ENCODE peak calls at places on chromosomes 5 and 9, in nine cellular contexts. B is neuronal stem cell, M is ovary, H is dorsolateral prefrontal cortex, Y is tibial artery, R is fibroblast of lung, U is MG63, N is body of pancreas, A is brain microvascular endothelial cell. P is an unnamed sample.

GRCh38 chr9:124218438-124219289 is 39.1 kb upstream of the NEK6 start:
- DNase-seq in B (no peak), M (no peak), H (no peak), Y (peak), R (peak), U (peak), N (peak), A (peak), P (peak)

GRCh38 chr9:103245369-103245768 is 250.2 kb downstream of the CYLC2 start:
- DNase-seq in B (no peak), M (no peak), H (no peak), Y (no peak), R (no peak), U (no peak), N (no peak), A (peak), P (no peak)

GRCh38 chr5:172901012-172901780 is 58.0 kb upstream of the RPL26L1 start:
- DNase-seq in B (no peak), M (peak), H (no peak), Y (peak), R (peak), U (peak), N (peak), A (peak), P (no peak)

GRCh38 chr5:73674669-73675004 is 48.6 kb downstream of the ARHGEF28 start:
- DNase-seq in B (no peak), M (no peak), H (no peak), Y (no peak), R (peak), U (peak), N (no peak), A (no peak), P (no peak)

GRCh38 chr9:22512495-22512894 is 65.9 kb downstream of the DMRTA1 start:
- DNase-seq in B (no peak), M (no peak), H (no peak), Y (no peak), R (no peak), U (no peak), N (no peak), A (no peak), P (no peak)

GRCh38 chr9:9949368-9949767 is 663.4 kb downstream of the PTPRD start:
- DNase-seq in B (no peak), M (no peak), H (no peak), Y (no peak), R (no peak), U (no peak), N (no peak), A (no peak), P (no peak)

GRCh38 chr5:65029178-65029577 is 260.4 kb downstream of the CWC27 start:
- DNase-seq in B (no peak), M (no peak), H (no peak), Y (no peak), R (peak), U (no peak), N (no peak), A (no peak), P (no peak)

GRCh38 chr5:157283434-157283833 is 17.5 kb downstream of the CYFIP2 start:
- DNase-seq in B (no peak), M (no peak), H (no peak), Y (no peak), R (no peak), U (no peak), N (no peak), A (no peak), P (no peak)

GRCh38 chr5:123673107-123673506 is 161.1 kb downstream of the CSNK1G3 start:
- DNase-seq in B (no peak), M (no peak), H (no peak), Y (no peak), R (no peak), U (no peak), N (no peak), A (no peak), P (no peak)

GRCh38 chr9:96379461-96379860 is 4.0 kb downstream of the SLC35D2 start:
- DNase-seq in B (no peak), M (no peak), H (no peak), Y (no peak), R (peak), U (no peak), N (no peak), A (no peak), P (no peak)

GRCh38 chr5:122063836-122064235 is 14.2 kb downstream of the LOX start:
- DNase-seq in B (no peak), M (no peak), H (no peak), Y (no peak), R (peak), U (no peak), N (no peak), A (peak), P (no peak)

GRCh38 chr5:168736201-168736940 is 157.2 kb upstream of the PANK3 start:
- DNase-seq in B (no peak), M (no peak), H (no peak), Y (no peak), R (no peak), U (no peak), N (no peak), A (no peak), P (peak)

GRCh38 chr5:64690417-64691151 is at the start of gene SHISAL2B:
- DNase-seq in B (peak), M (no peak), H (no peak), Y (no peak), R (peak), U (peak), N (no peak), A (no peak), P (no peak)

GRCh38 chr9:9820411-9820810 is 792.4 kb downstream of the PTPRD start:
- DNase-seq in B (no peak), M (no peak), H (no peak), Y (no peak), R (peak), U (no peak), N (no peak), A (peak), P (no peak)

GRCh38 chr5:134116291-134116690 is 1.8 kb downstream of the TCF7 start:
- DNase-seq in B (no peak), M (no peak), H (no peak), Y (no peak), R (no peak), U (no peak), N (no peak), A (no peak), P (no peak)
- H3K4me3 ChIP-seq in B (no peak), M (no peak), H (no peak), Y (no peak), R (no peak), U (no peak), N (no peak), A (no peak), P (no peak)

GRCh38 chr9:119556129-119556875 is 187.1 kb upstream of the BRINP1 start:
- DNase-seq in B (peak), M (peak), H (peak), Y (peak), R (peak), U (peak), N (peak), A (peak), P (no peak)
- H3K4me3 ChIP-seq in B (no peak), M (peak), H (peak), Y (peak), R (peak), U (peak), N (no peak), A (peak), P (peak)

GRCh38 chr5:134125195-134126015 is 10.9 kb downstream of the TCF7 start:
- DNase-seq in B (no peak), M (peak), H (no peak), Y (peak), R (peak), U (peak), N (peak), A (peak), P (no peak)
- H3K4me3 ChIP-seq in B (no peak), M (no peak), H (no peak), Y (no peak), R (no peak), U (no peak), N (no peak), A (no peak), P (no peak)

DNA sequence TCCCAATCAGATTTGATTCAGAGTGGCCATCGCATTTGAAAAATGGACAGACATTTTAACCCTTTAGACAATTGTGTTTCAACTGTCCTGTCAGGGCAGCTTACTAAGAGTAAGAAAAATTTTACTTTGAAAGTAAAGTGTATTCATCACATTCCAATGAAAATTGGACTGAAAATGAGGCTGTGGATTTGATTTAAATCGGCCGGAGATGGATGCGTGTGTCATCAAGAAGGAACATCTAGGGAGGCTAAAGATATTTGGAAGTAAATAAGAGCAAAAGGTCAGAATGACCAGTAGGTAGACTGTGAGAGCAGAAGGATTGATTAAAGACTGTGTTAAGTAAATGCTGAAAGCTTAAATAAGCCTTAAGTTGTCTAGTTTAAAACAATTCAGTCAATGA is 1.5 kb downstream of the ZCCHC7 start:
- DNase-seq in B (no peak), M (no peak), H (no peak), Y (no peak), R (peak), U (no peak), N (no peak), A (no peak), P (no peak)
- H3K4me3 ChIP-seq in B (peak), M (no peak), H (no peak), Y (peak), R (peak), U (peak), N (no peak), A (peak), P (peak)

GRCh38 chr5:135033866-135034185 is 202 bp downstream of the PITX1 start:
- DNase-seq in B (no peak), M (no peak), H (no peak), Y (no peak), R (no peak), U (no peak), N (no peak), A (no peak), P (no peak)
- H3K4me3 ChIP-seq in B (no peak), M (peak), H (peak), Y (peak), R (peak), U (peak), N (no peak), A (no peak), P (peak)

GRCh38 chr9:128321343-128321742 is 904 bp downstream of the TRUB2 start:
- DNase-seq in B (no peak), M (no peak), H (no peak), Y (no peak), R (no peak), U (no peak), N (no peak), A (no peak), P (no peak)
- H3K4me3 ChIP-seq in B (peak), M (peak), H (peak), Y (peak), R (peak), U (peak), N (peak), A (peak), P (peak)

GRCh38 chr5:163385824-163386223 is 51.6 kb upstream of the CCNG1 start:
- DNase-seq in B (no peak), M (no peak), H (no peak), Y (no peak), R (no peak), U (no peak), N (no peak), A (no peak), P (no peak)

GRCh38 chr5:163383754-163384153 is 53.6 kb upstream of the CCNG1 start:
- DNase-seq in B (no peak), M (no peak), H (no peak), Y (no peak), R (no peak), U (no peak), N (no peak), A (no peak), P (no peak)

GRCh38 chr5:163386352-163386751 is 51.0 kb upstream of the CCNG1 start:
- DNase-seq in B (no peak), M (peak), H (no peak), Y (no peak), R (no peak), U (no peak), N (no peak), A (no peak), P (no peak)

GRCh38 chr5:163385276-163385675 is 52.1 kb upstream of the CCNG1 start:
- DNase-seq in B (no peak), M (peak), H (no peak), Y (no peak), R (peak), U (peak), N (no peak), A (no peak), P (no peak)

DNA sequence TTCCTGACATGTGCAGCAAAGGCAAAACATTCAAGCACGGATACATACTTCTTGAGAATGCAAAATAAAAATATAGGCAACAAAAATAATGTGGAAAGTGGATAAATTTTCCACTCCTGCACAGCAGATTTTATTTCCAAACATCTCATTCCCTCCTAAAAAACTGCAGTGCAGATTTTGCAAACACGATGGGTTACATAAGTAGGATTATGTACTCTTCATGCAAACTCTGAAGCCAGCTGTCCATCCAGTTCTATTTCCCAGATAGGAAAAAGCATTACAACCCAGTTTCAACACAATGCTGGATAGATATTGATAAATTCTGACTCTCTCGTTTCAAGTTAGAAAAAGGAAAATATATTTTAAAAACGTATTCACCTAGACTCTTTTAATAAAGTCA is 52.7 kb upstream of the CCNG1 start:
- DNase-seq in B (no peak), M (no peak), H (no peak), Y (no peak), R (no peak), U (no peak), N (no peak), A (no peak), P (no peak)
- H3K4me3 ChIP-seq in B (no peak), M (no peak), H (no peak), Y (no peak), R (no peak), U (no peak), N (no peak), A (no peak), P (no peak)

DNA sequence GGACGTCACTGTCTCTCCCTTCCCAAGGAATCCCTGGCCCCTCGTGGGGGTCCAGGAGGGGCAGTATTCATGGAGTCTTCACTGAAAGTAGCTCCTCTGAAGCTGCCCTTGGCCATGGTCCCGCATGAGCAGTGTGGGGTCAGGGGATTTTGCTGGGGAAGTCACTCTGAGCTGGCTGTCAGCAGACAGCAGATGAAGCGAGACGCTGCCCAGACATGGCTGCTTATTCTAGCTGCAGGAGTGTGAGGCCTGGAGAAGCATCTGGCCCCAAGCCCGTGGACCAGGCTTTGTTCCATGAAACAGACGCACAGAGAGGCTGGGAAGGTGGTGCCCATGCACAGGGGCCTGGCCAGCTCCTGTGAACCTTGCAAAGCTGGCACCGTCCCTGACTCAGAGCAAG is 21.5 kb upstream of the ASS1 start:
- DNase-seq in B (no peak), M (no peak), H (no peak), Y (no peak), R (no peak), U (peak), N (no peak), A (no peak), P (no peak)
- H3K4me3 ChIP-seq in B (no peak), M (no peak), H (no peak), Y (no peak), R (no peak), U (no peak), N (no peak), A (no peak), P (no peak)

GRCh38 chr5:56359809-56360685 is 126.9 kb upstream of the ANKRD55 start:
- DNase-seq in B (no peak), M (no peak), H (no peak), Y (no peak), R (peak), U (no peak), N (no peak), A (no peak), P (no peak)

GRCh38 chr5:56359429-56359781 is 126.3 kb upstream of the ANKRD55 start:
- DNase-seq in B (no peak), M (no peak), H (no peak), Y (no peak), R (no peak), U (no peak), N (no peak), A (no peak), P (no peak)

GRCh38 chr5:56358703-56359428 is 125.7 kb upstream of the ANKRD55 start:
- DNase-seq in B (no peak), M (peak), H (no peak), Y (peak), R (peak), U (peak), N (peak), A (peak), P (no peak)

GRCh38 chr5:56360816-56361215 is 127.7 kb upstream of the ANKRD55 start:
- DNase-seq in B (no peak), M (no peak), H (no peak), Y (no peak), R (peak), U (no peak), N (no peak), A (no peak), P (no peak)

DNA sequence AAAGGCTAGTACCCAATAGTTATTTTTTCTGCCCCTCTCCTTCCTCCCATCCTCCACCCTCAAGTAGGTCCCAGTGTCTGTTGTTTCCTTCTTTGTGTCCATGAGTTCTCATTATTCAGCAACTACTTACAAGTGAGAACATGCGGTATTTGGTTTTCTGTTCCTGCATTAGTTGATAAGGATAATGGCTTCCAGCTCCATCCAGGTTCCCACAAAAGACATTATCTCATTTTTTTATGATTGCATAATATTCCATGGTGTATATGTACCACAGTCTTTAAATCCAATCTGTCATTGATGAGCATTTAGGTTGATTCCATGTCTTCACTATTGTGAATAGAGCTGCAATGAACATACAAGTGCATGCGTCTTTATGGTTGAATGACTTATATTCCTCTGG is 128.3 kb upstream of the ANKRD55 start:
- DNase-seq in B (no peak), M (no peak), H (no peak), Y (no peak), R (no peak), U (no peak), N (no peak), A (no peak), P (no peak)
- H3K4me3 ChIP-seq in B (no peak), M (no peak), H (no peak), Y (no peak), R (no peak), U (no peak), N (no peak), A (no peak), P (no peak)

GRCh38 chr9:109231593-109231992 is 64.5 kb upstream of the FRRS1L start:
- DNase-seq in B (no peak), M (no peak), H (no peak), Y (no peak), R (no peak), U (no peak), N (no peak), A (no peak), P (no peak)
- H3K4me3 ChIP-seq in B (no peak), M (no peak), H (no peak), Y (no peak), R (no peak), U (no peak), N (no peak), A (no peak), P (no peak)

P was measured in vagina.